ENCODE peak calls at places on chromosome 11, in five cellular contexts. A is tibial nerve, O is breast epithelium, R is A549, Y is IMR-90. M is an unnamed sample.
A peak's percentile ranks its signal among the peaks of the same experiment; 100 is the strongest.

GRCh38 chr11:35292290-35292689 is 127.1 kb downstream of the SLC1A2 start:
- DNase-seq in A (no peak), Y (no peak), R (no peak), O (no peak), M (no peak)

GRCh38 chr11:128927108-128927461 is 15.6 kb downstream of the TP53AIP1 start:
- DNase-seq in A (no peak), R (no peak), O (no peak), Y (no peak), M (no peak)

GRCh38 chr11:30471244-30471643 is 114.9 kb downstream of the MPPED2 start:
- DNase-seq in Y (no peak), R (no peak), A (no peak), O (no peak), M (no peak)

GRCh38 chr11:64118871-64119495 is 46.9 kb downstream of the MACROD1 start:
- DNase-seq in A (no peak), O (no peak), Y (no peak), R (no peak), M (no peak)

GRCh38 chr11:115178705-115179104 is 325.5 kb downstream of the CADM1 start:
- DNase-seq in Y (no peak), R (no peak), O (no peak), A (no peak), M (no peak)

GRCh38 chr11:46102843-46103242 is 18.4 kb downstream of the PHF21A start:
- DNase-seq in A (no peak), O (no peak), Y (no peak), R (no peak), M (no peak)

GRCh38 chr11:65003282-65003681 is 6.5 kb upstream of the BATF2 start:
- DNase-seq in R (no peak), A (no peak), Y (peak; percentile 66), O (no peak), M (no peak)

GRCh38 chr11:113411536-113411935 is 24.0 kb downstream of the ANKK1 start:
- DNase-seq in O (no peak), A (no peak), Y (no peak), R (no peak), M (no peak)

GRCh38 chr11:97722065-97722464 is 1298.7 kb upstream of the CNTN5 start:
- DNase-seq in R (no peak), O (no peak), Y (peak; percentile 89), A (no peak), M (no peak)

GRCh38 chr11:83054001-83054400 is 17.7 kb downstream of the RAB30 start:
- DNase-seq in R (no peak), A (no peak), Y (no peak), O (no peak), M (no peak)

GRCh38 chr11:111137846-111138245 is 107.7 kb upstream of the POU2AF2 start:
- DNase-seq in R (no peak), O (no peak), Y (no peak), A (no peak), M (no peak)

DNA sequence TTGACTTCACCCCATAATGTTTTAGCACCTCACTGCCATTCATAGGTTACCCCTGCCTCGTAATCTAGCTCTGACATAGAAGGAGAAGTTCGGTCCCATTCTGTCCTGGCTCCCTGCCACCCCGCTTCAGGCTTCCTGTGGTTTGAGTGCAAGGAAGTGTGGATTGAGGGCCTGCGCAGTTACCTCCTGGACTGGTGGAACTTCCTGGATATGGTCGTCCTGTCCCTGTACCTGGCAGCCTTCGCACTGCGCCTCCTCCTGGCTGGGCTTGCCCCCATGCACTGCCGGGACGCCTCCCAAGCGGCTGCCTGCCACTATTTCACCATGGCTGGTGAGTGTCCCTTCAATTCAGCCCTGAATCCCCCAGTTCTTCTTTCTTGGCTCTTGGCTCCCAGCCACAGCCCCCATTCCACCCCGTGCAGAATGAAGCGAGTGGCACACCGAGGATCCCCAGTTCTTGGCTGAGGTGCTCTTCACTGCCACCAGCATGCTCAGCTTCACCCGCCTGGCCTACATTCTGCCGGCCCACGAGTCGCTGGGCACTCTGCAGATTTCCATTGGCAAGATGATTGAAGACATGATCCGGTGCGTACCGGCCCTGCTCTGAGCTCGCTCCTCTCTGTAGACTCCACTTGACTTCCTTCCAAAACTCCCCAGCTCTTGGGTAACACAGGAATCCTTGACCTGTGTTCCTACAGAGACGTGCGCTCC is 15.4 kb downstream of the ART5 start:
- DNase-seq in R (no peak), A (peak; percentile 53), Y (no peak), O (no peak), M (peak; percentile 38)
- TF ChIP-seq CTCF in R (no peak), A (no peak), Y (no peak), O (no peak), M (no peak)

GRCh38 chr11:7576671-7577225 is 62.9 kb downstream of the PPFIBP2 start:
- DNase-seq in O (no peak), R (no peak), Y (peak; percentile 47), A (peak; percentile 36), M (no peak)

GRCh38 chr11:7577883-7578242 is 64.1 kb downstream of the PPFIBP2 start:
- DNase-seq in R (no peak), O (peak; percentile 41), A (no peak), Y (peak; percentile 49), M (no peak)

GRCh38 chr11:7577226-7577882 is 63.6 kb downstream of the PPFIBP2 start:
- DNase-seq in Y (no peak), O (no peak), A (peak; percentile 58), R (no peak), M (peak; percentile 70)

GRCh38 chr11:7574491-7575129 is 60.8 kb downstream of the PPFIBP2 start:
- DNase-seq in O (no peak), Y (no peak), A (no peak), R (no peak), M (no peak)

DNA sequence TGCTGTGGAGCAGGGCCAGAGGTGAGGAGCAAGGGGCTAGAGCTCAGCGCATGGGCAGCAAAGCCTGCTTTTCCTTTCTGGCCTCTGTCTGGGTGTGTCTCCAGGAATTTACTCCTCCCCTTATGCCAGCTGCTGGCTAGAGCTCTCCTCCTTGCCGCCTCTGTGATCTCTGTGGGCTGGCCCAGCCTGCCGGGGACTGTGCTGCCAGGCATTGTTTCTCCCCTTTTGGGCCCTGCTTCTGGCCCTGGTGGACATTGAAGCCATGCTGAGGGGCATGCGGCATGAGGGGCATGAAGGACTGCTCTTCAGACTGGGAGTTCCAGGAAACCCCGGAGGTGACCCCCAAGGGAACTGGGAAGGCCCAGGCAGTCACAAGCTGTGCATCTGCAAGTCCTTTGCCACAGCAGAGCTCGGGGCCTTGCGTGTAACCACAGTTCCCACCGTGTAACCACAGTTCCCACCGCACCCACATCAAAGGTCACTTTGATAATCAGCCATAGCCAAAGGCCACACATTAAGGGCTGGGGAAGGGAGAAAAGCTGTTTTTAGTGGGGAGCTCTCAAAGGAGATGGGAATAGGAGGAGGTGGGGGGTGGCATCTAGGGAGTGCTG is 62.1 kb downstream of the PPFIBP2 start:
- DNase-seq in Y (no peak), R (peak; percentile 66), A (no peak), O (peak; percentile 55), M (no peak)
- H3K4me3 ChIP-seq in Y (no peak overlapping the region), R (no peak overlapping the region), A (peak overlapping the region; percentile 16), O (no peak overlapping the region), M (no peak overlapping the region)

GRCh38 chr11:72631806-72632731 is 42.2 kb downstream of the PDE2A start:
- DNase-seq in A (no peak), R (no peak), O (no peak), Y (no peak), M (no peak)
- TF ChIP-seq POLR2A in A (no peak), R (no peak), O (no peak), Y (no peak), M (no peak)

DNA sequence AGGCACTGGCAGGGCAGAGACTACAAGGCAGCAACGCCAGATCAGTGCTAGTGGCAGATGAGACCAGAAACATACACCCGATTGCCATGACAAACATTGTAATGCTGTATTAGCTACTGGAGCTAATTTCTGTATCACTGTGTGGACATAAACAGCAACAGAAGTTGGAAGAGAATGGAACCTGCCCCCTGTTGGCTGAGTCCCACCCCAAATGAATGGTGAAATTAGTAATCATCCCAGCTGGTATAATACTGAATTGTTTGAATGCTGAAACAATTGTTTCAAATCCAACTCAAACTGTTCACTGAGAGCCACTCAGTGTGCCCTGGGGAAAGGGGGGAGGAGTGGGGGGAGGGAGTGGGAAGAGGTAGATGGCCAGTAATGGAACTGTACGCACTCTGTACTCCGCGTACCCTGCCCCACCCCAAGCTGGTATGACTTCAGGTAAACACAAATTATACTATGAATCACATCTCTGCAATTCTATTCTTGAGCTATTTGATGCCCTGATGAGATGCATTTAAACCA is 11.2 kb upstream of the BIRC3 start:
- DNase-seq in A (peak; percentile 15), Y (no peak), O (peak; percentile 70), R (peak; percentile 51), M (peak; percentile 89)
- TF ChIP-seq CTCF in A (no peak), Y (no peak), O (no peak), R (peak; percentile 11), M (no peak)

GRCh38 chr11:2884424-2884815 is 1.2 kb downstream of the CDKN1C start:
- DNase-seq in R (no peak), O (no peak), Y (no peak), A (no peak), M (no peak)
- H3K4me3 ChIP-seq in R (peak overlapping the region; percentile 71), O (peak overlapping the region; percentile 98), Y (peak overlapping the region; percentile 86), A (peak overlapping the region; percentile 74), M (peak overlapping the region; percentile 55)

DNA sequence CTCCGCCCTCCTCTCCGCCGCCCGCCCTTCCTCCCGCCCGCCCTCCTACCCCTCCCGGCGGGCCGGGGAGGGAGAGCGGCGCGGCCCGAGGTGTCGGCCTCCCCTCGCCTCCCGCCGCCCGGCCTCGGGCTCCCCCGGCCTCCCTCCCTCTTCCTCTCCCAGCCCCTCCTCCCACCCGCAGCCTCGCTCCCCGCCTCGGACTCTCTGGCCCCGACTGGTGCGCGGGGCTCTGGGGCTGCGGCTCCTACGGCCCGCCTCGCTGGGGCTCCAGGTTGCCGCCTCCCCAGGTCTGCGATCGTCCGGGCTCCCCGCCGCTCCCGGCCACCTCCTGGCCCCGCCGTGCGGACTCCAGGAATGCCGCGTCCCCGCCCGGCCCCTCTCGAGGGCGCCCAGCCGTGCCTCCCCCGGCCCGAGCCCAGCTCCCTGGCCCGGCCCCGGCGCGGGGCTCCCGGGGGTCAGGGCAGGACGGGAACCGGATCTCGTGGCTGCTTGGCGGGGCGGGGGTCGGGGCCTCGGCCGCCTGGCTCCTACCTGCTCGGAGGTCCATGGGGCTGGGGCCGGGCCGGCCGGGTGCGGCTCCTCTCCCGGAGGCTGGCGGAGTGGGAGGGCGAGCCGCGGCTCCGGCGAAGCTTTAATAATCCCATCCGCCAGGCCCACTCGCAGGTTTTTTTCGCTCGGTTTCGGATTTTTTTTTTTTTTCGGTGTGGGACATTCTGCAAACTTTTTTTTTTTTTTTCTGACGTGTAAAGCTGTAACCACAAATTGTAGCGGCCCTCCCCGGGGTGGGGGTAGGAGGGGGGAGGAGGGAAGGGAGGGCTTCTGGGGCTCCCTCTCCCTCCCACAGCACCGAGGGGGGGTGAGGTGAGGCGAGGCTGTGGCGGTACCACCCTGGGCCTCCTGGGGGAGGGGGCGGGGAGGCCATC is at the start of gene CLCF1:
- DNase-seq in A (no peak), Y (peak; percentile 81), O (peak; percentile 71), R (peak; percentile 86), M (no peak)
- TF ChIP-seq POLR2A in A (peak; percentile 1), Y (peak; percentile 62), O (no peak), R (peak; percentile 5), M (no peak)

M was measured in lower leg skin.